ENCODE peak calls at places on chromosomes 7 and 10, in four cellular contexts. U, O, N and F are unnamed samples.

GRCh38 chr7:23618241-23618640 is 21.1 kb downstream of the CCDC126 start:
- DNase-seq in O (no peak), U (no peak), N (no peak), F (no peak)

GRCh38 chr10:63213489-63213888 is 80.4 kb downstream of the NRBF2 start:
- DNase-seq in U (no peak), O (no peak), N (no peak), F (no peak)

GRCh38 chr7:104951546-104951945 is 62.5 kb upstream of the KMT2E start:
- DNase-seq in O (no peak), U (no peak), N (no peak), F (no peak)

GRCh38 chr10:129468187-129468586 is 1.1 kb downstream of the MGMT start:
- DNase-seq in N (no peak), U (no peak), O (peak; percentile 32), F (no peak)

GRCh38 chr10:127424594-127425264 is 124.4 kb upstream of the NPS start:
- DNase-seq in U (no peak), N (no peak), O (no peak), F (no peak)

GRCh38 chr7:97401398-97401797 is 283.9 kb downstream of the SDHAF3 start:
- DNase-seq in U (no peak), N (no peak), O (no peak), F (no peak)

GRCh38 chr7:553637-554111 is 34.0 kb upstream of the PDGFA start:
- DNase-seq in U (no peak), N (no peak), O (no peak), F (no peak)

GRCh38 chr7:113161050-113161449 is 42.7 kb upstream of the SMIM30 start:
- DNase-seq in O (no peak), N (no peak), U (no peak), F (no peak)

GRCh38 chr10:31000867-31001266 is 30.8 kb downstream of the ZNF438 start:
- DNase-seq in U (no peak), O (no peak), N (no peak), F (no peak)

GRCh38 chr7:150368098-150368883 is at the start of gene REPIN1:
- DNase-seq in U (peak; percentile 92), N (peak; percentile 94), O (peak; percentile 95), F (peak; percentile 89)

GRCh38 chr7:132755538-132756481 is 179.5 kb upstream of the PLXNA4 start:
- DNase-seq in U (no peak), O (no peak), N (no peak), F (no peak)

GRCh38 chr7:27150568-27151340 is 1.6 kb downstream of the HOXA3 start:
- DNase-seq in N (peak; percentile 91), U (peak; percentile 60), O (peak; percentile 90), F (peak; percentile 54)

GRCh38 chr10:93600446-93600860 is 582 bp downstream of the RBP4 start:
- DNase-seq in O (peak; percentile 60), N (peak; percentile 32), U (no peak), F (no peak)

DNA sequence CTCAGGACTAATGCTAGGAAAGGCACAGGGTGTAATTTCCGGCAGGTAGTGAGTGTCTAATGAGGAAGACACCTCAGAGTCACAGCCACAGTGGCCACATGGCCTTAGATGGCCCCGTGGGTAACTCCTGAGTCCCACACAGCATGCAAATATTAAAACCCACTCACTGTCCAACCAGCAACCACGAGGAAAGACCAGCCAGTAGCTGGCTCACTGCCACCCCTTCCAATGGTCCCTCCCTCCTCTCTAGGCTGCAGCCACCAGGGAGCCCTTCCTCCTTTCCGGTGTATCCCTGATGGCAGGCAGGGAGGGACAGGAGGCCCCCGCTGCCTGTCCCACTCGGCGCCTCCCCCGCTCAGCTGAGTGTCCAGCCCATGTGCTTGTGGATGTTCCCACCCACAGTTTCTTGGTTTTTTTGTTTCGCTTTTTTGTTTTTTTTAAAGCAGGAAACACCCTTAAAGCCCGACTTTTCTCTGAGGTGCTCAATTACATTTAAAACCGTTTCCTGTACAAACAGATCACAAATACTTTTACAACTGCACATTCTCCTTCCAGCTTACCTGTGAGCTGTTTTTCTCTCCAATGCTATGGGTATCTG is 9.2 kb downstream of the BNIP3 start:
- DNase-seq in U (no peak), N (no peak), O (no peak), F (peak; percentile 18)
- H3K27ac ChIP-seq in U (no peak overlapping the region), N (no peak overlapping the region), O (no peak overlapping the region), F (peak overlapping the region; percentile 32)

DNA sequence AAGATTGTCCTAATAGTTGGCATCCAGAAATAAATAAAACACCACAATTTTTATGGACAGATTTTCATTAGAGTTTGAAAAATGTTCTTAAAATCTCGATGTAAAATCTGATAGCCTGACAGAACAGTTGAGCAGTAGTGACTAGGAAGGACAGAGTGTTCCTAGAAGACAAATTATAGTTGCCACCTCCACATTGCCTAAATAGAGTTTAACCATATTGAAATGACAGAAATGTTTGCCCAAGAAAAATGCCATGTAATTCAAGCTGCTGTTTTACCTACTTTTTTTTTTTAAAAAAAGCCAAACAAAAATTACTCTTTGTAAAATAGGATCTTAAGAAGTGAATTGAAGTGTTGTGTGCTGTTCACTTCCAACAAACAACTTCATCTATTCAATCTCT is 8.9 kb upstream of the HERC4 start:
- DNase-seq in N (no peak), U (no peak), O (no peak), F (no peak)
- H3K4me1 ChIP-seq in N (no peaks in the 10 kb centered on the region), U (peaks cover 2% of the 10 kb centered on the region), O (no peaks in the 10 kb centered on the region), F (no peaks in the 10 kb centered on the region)

GRCh38 chr10:86970887-86971145 is 2.5 kb downstream of the ADIRF start:
- DNase-seq in N (no peak), O (peak; percentile 85), U (no peak), F (no peak)
- H3K27ac ChIP-seq in N (peak overlapping the region; percentile 91), O (no peak overlapping the region), U (peak overlapping the region; percentile 93), F (peak overlapping the region; percentile 85)

GRCh38 chr7:70590126-70590854 is 541.7 kb upstream of the GALNT17 start:
- DNase-seq in U (no peak), O (no peak), N (peak; percentile 27), F (peak; percentile 42)

GRCh38 chr7:70588610-70589009 is 543.3 kb upstream of the GALNT17 start:
- DNase-seq in N (no peak), O (no peak), U (no peak), F (no peak)

GRCh38 chr7:70589010-70589409 is 542.9 kb upstream of the GALNT17 start:
- DNase-seq in N (no peak), U (no peak), O (peak; percentile 72), F (no peak)

GRCh38 chr7:70589590-70589989 is 542.4 kb upstream of the GALNT17 start:
- DNase-seq in N (no peak), U (no peak), O (no peak), F (no peak)

GRCh38 chr7:70592171-70592570 is 539.8 kb upstream of the GALNT17 start:
- DNase-seq in O (no peak), U (no peak), N (no peak), F (no peak)
- H3K4me1 ChIP-seq in O (peaks cover 7% of the 10 kb centered on the region), U (peaks cover 29% of the 10 kb centered on the region), N (peaks cover 27% of the 10 kb centered on the region), F (peaks cover 4% of the 10 kb centered on the region)

GRCh38 chr7:74717889-74718288 is 55.9 kb upstream of the NCF1 start:
- DNase-seq in U (no peak), N (no peak), O (no peak), F (no peak)

GRCh38 chr7:74708569-74709275 is 51.2 kb downstream of the GTF2I start:
- DNase-seq in O (no peak), N (no peak), U (no peak), F (no peak)

GRCh38 chr7:74718336-74718735 is 55.5 kb upstream of the NCF1 start:
- DNase-seq in O (no peak), U (no peak), N (no peak), F (no peak)

GRCh38 chr7:74709880-74710671 is 52.6 kb downstream of the GTF2I start:
- DNase-seq in O (no peak), U (no peak), N (peak; percentile 7), F (no peak)

DNA sequence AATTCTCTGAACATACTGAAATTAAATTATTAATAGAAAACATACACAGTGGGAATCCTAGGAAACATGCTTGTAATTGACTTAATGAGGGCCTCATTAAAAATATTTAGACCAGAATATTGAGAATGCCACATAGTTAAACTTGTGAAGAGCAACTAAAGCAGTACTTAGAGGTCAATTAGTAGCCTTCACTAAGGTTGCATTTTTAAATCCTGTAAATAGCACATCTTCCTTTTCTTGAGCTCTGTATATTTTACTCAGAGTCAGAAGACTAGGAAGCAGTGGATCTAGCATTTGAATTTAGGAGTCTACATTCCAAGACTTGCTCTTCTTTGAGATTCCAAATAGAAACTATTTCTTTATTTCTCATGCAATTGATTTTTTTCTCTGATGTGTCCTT is 56.0 kb downstream of the GTF2I start:
- DNase-seq in O (no peak), U (no peak), N (no peak), F (no peak)
- H3K27ac ChIP-seq in O (no peak overlapping the region), U (no peak overlapping the region), N (no peak overlapping the region), F (no peak overlapping the region)

GRCh38 chr7:130888017-130888371 is 154.0 kb upstream of the KLF14 start:
- DNase-seq in U (no peak), N (no peak), O (no peak), F (no peak)

GRCh38 chr7:130886438-130887135 is 152.6 kb upstream of the KLF14 start:
- DNase-seq in N (no peak), O (no peak), U (no peak), F (no peak)

GRCh38 chr7:130890176-130891020 is 156.4 kb upstream of the KLF14 start:
- DNase-seq in O (no peak), N (no peak), U (no peak), F (no peak)

GRCh38 chr7:130887182-130888016 is 153.4 kb upstream of the KLF14 start:
- DNase-seq in N (no peak), U (no peak), O (no peak), F (no peak)

DNA sequence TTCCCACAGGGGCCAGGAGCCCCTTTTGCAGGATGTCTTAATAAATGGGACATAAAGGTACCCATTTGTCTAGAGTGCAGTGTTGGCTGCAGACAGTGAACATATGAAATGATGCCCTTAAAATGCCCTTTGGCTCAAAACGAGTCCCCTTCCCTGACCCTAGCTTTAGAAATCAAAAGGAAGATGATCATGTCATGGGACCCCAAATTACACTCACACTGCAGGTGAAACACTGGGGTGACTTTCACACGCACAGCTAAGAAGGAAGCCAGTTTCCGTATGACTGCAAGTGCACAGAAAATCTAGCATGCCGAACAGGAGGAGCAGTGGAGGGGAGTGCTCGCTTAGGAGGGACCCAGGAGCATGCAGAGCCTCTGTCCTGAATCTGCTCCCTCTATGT is 154.5 kb upstream of the KLF14 start:
- DNase-seq in U (no peak), N (no peak), O (no peak), F (no peak)
- H3K4me1 ChIP-seq in U (peaks cover 80% of the 10 kb centered on the region), N (peaks cover 24% of the 10 kb centered on the region), O (no peaks in the 10 kb centered on the region), F (peaks cover 2% of the 10 kb centered on the region)

GRCh38 chr10:130882911-130883310 is 428.6 kb downstream of the TCERG1L start:
- DNase-seq in U (no peak), O (no peak), N (no peak), F (no peak)
- H3K27ac ChIP-seq in U (no peak overlapping the region), O (no peak overlapping the region), N (no peak overlapping the region), F (no peak overlapping the region)

DNA sequence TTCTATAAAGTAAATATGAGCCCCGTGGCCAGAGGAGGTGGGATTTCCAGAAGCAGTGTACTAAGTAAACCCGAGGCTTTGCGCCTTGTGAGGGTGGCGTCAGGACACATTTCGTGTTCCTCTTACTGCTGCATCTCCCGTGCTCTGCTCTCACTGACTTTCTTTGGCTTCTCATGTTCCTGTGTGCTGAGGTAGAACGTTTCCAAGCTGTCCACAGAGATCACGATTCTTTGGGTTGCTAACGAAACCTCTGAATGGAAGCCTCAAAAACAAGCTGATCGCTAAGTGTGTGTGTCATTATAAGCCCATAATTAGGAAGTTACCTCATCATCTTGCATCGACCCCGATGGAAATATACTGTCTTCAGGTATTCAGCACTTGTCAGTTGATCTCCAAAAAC is 131.8 kb downstream of the CELF2 start:
- DNase-seq in N (no peak), U (no peak), O (no peak), F (peak; percentile 29)
- H3K4me1 ChIP-seq in N (peaks cover 2% of the 10 kb centered on the region), U (peaks cover 66% of the 10 kb centered on the region), O (peaks cover 31% of the 10 kb centered on the region), F (peaks cover 8% of the 10 kb centered on the region)